ENCODE peak calls at places on chromosome 22, in four cellular contexts. U is transverse colon, K is cardiac muscle cell, P is ovary. Q is an unnamed sample.

GRCh38 chr22:47110817-47111443 is 348.5 kb downstream of the TBC1D22A start:
- DNase-seq in U (no peak), P (peak; percentile 51), K (peak; percentile 94), Q (no peak)

GRCh38 chr22:48758021-48758561 is 1069.6 kb downstream of the BRD1 start:
- DNase-seq in P (peak; percentile 1), U (no peak), K (no peak), Q (no peak)

GRCh38 chr22:45268958-45269844 is 15.5 kb upstream of the UPK3A start:
- DNase-seq in U (peak; percentile 91), P (peak; percentile 92), K (peak; percentile 80), Q (peak; percentile 86)

GRCh38 chr22:50027639-50028537 is 15.3 kb upstream of the IL17REL start:
- DNase-seq in P (peak; percentile 20), U (peak; percentile 8), K (no peak), Q (no peak)

GRCh38 chr22:30876925-30877553 is 91.5 kb downstream of the MORC2 start:
- DNase-seq in K (peak; percentile 92), U (no peak), P (peak; percentile 34), Q (no peak)

GRCh38 chr22:26330971-26331625 is 98.0 kb upstream of the ASPHD2 start:
- DNase-seq in U (peak; percentile 64), K (peak; percentile 51), P (no peak), Q (peak; percentile 62)

GRCh38 chr22:22884888-22885840 is 2.5 kb upstream of the IGLL5 start:
- DNase-seq in U (peak; percentile 77), P (no peak), K (no peak), Q (no peak)

GRCh38 chr22:48569476-48570233 is 1258.0 kb downstream of the BRD1 start:
- DNase-seq in P (no peak), K (no peak), U (no peak), Q (no peak)

DNA sequence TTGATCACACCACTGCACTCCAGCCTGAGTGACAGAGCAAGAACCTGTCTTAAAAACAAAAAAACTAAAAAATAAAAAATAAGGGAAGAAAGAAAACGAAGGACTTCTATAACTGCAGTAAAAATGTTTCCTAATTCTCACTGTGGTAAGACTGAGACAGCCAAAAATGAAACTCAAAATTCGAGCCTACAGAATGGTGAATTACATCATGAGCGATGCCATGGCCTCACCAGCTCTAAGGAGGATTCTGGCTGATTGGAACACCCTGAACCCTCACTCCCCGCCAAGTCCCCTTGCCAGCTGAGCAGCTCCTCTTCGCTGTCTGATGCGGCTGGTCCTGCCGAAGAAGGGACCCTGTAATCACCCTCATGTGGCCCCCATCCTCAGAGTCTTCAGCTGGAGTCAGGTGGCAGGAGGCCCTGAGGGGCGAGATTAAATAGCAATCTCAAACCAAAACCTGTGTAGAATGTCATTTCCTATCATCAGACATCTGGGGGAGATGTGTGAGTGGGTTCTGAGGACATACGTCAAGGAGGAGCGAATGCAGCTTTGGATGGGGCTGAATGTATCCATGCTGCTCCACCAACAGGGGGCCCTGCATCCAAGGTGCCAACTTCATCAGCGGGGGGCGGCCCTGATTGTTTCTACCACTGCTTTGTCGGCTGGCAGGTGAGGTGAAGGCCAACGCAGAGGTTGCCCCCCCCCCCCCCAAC is 29.2 kb downstream of the PDGFB start:
- DNase-seq in P (no peak), U (no peak), K (no peak), Q (peak; percentile 58)
- TF ChIP-seq CTCF in P (no peak), U (peak; percentile 24), K (peak; percentile 52), Q (no peak)

GRCh38 chr22:38240734-38241252 is 32.0 kb downstream of the TMEM184B start:
- DNase-seq in K (peak; percentile 83), U (peak; percentile 59), P (no peak), Q (no peak)
- H3K4me1 ChIP-seq in K (peaks cover 11% of the 10 kb centered on the region), U (peaks cover 68% of the 10 kb centered on the region), P (peaks cover 20% of the 10 kb centered on the region), Q (peaks cover 11% of the 10 kb centered on the region)

GRCh38 chr22:28333106-28333505 is 346.5 kb downstream of the TTC28 start:
- DNase-seq in U (no peak), K (no peak), P (no peak), Q (no peak)
- H3K27ac ChIP-seq in U (no peak overlapping the region), K (no peak overlapping the region), P (no peak overlapping the region), Q (no peak overlapping the region)

GRCh38 chr22:20569059-20570058 is 61.9 kb downstream of the MED15 start:
- DNase-seq in U (peak; percentile 68), K (peak; percentile 96), P (peak; percentile 59), Q (no peak)
- TF ChIP-seq CTCF in U (no peak), K (no peak), P (no peak), Q (no peak)

DNA sequence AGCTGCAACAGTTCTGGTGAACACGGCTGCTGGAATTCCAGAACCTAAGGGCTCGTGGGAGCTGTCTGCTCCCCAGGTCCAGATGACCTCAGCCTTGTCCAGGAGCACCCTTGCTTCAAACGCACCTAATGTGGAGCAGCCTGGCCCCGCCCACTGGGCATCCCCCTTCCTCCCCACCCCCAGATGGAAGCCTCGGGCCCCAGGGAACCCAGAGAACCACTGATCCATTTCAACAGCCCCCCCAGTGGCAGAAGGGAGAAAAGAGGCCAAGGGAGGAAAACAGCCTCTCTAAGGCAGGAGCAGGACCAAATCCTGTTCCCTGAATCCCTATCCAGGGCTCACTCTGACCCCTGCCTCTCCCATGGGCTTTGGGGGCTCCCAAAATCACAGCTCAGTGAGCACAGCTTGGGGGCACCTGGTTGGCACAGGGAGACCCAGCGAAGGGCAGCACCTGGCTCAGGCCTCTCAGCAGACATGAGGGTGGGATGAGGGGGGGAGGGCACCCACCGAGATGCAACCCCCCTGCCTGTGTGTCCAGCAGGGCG is 1.2 kb downstream of the CYTH4 start:
- DNase-seq in K (no peak), P (no peak), U (peak; percentile 62), Q (no peak)
- H3K4me1 ChIP-seq in K (peaks cover 14% of the 10 kb centered on the region), P (no peaks in the 10 kb centered on the region), U (no peaks in the 10 kb centered on the region), Q (no peaks in the 10 kb centered on the region)

GRCh38 chr22:24588756-24589481 is 4.0 kb downstream of the LRRC75B start:
- DNase-seq in K (no peak), P (no peak), U (no peak), Q (no peak)
- H3K27ac ChIP-seq in K (no peak overlapping the region), P (no peak overlapping the region), U (no peak overlapping the region), Q (peak overlapping the region; percentile 66)

Q was measured in pancreas.